ENCODE peak calls at places on chromosome X, in nine cellular contexts. S is GM23338, N is HepG2, U is GM12891, O is stomach, L is GM12892, D is spleen, R is HCT116, T is breast epithelium. E is an unnamed sample.

GRCh38 chrX:119753639-119754257 is 4.6 kb upstream of the SOWAHD start:
- DNase-seq in S (peak; percentile 76), N (peak; percentile 25), U (no peak), O (no peak), L (no peak), D (peak; percentile 32), R (peak; percentile 48), T (no peak), E (peak; percentile 32)

GRCh38 chrX:106906361-106906760 is 3.2 kb upstream of the RIPPLY1 start:
- DNase-seq in S (no peak), N (no peak), U (no peak), O (no peak), L (no peak), D (no peak), R (no peak), T (no peak), E (no peak)

GRCh38 chrX:46144566-46144965 is 400.7 kb downstream of the ZNF674 start:
- DNase-seq in S (no peak), N (no peak), U (no peak), O (no peak), L (no peak), D (no peak), R (no peak), T (no peak), E (no peak)

GRCh38 chrX:103396186-103396585 is 19.8 kb downstream of the BEX3 start:
- DNase-seq in S (no peak), N (no peak), U (no peak), O (no peak), L (no peak), D (no peak), R (no peak), T (no peak), E (no peak)

GRCh38 chrX:101220881-101221280 is 1.3 kb downstream of the DRP2 start:
- DNase-seq in S (no peak), N (no peak), U (no peak), O (no peak), L (no peak), D (no peak), R (no peak), T (no peak), E (peak; percentile 30)

GRCh38 chrX:45479196-45479834 is 278.6 kb upstream of the DIPK2B start:
- DNase-seq in S (no peak), N (no peak), U (no peak), O (no peak), L (no peak), D (no peak), R (peak; percentile 56), T (no peak), E (no peak)

GRCh38 chrX:113384628-113385027 is 544.0 kb upstream of the AMOT start:
- DNase-seq in S (no peak), N (no peak), U (no peak), O (no peak), L (no peak), D (no peak), R (no peak), T (no peak), E (no peak)

GRCh38 chrX:68941385-68941952 is 112.6 kb downstream of the EFNB1 start:
- DNase-seq in S (no peak), N (no peak), U (no peak), O (no peak), L (no peak), D (peak; percentile 51), R (no peak), T (no peak), E (peak; percentile 8)

GRCh38 chrX:42456301-42456700 is 321.7 kb downstream of the PPP1R2C start:
- DNase-seq in S (no peak), N (no peak), U (no peak), O (no peak), L (no peak), D (no peak), R (no peak), T (no peak), E (no peak)

GRCh38 chrX:77900688-77901087 is 1.4 kb downstream of the COX7B start:
- DNase-seq in S (no peak), N (no peak), U (no peak), O (no peak), L (no peak), D (no peak), R (no peak), T (no peak), E (no peak)

GRCh38 chrX:77899081-77899828 is at the start of gene COX7B:
- DNase-seq in S (peak; percentile 96), N (peak; percentile 96), U (peak; percentile 25), O (peak; percentile 64), L (peak; percentile 19), D (no peak), R (peak; percentile 94), T (peak; percentile 73), E (peak; percentile 75)

GRCh38 chrX:77893713-77894112 is 1.5 kb downstream of the MAGT1 start:
- DNase-seq in S (no peak), N (no peak), U (no peak), O (no peak), L (no peak), D (no peak), R (no peak), T (no peak), E (no peak)

GRCh38 chrX:77892887-77893286 is 2.3 kb downstream of the MAGT1 start:
- DNase-seq in S (no peak), N (no peak), U (no peak), O (no peak), L (no peak), D (no peak), R (no peak), T (no peak), E (no peak)

GRCh38 chrX:77894921-77895886 is at the start of gene MAGT1:
- DNase-seq in S (peak; percentile 95), N (peak; percentile 94), U (peak; percentile 36), O (peak; percentile 91), L (peak; percentile 45), D (peak; percentile 94), R (peak; percentile 92), T (peak; percentile 95), E (peak; percentile 93)
- TF ChIP-seq POLR2AphosphoS5 in S (peak; percentile 91), N (peak; percentile 81), U (peak; percentile 87), O (peak; percentile 80), L (peak; percentile 94), D (peak; percentile 98), R (peak; percentile 80), T (peak; percentile 85), E (peak; percentile 94)

DNA sequence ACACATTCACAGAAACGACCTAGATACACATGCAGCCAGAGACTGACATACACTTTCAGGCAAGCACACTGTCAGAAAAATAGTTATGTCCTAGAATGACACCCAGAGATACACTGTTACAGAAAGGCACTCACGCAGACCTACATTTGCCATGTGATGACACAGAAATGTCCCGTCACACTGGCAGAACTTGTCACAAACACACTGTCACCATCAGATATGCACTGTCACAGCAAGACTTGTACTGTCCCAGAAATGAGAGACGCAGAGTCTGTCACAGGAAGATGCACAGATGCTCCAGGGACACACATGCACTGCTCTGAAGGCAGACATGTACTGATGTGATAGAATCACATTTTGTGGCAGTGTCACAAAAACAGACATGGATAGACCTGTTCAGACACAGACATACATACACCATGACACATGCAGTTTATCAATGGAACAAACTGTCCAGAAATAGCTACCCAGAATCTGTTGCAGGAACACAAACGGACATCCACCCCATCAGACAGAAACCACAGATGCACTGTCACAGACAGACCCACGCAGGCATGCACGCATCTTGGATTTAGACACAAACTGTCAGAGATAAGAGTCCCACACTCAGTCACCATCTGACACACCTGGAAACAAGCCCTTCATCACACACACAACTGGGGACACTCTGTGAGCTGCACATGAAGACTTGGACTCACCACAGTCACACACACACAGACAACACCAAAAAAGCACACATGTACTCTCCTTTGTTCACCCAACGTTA is 1.3 kb upstream of the PIM2 start:
- DNase-seq in S (no peak), N (no peak), U (no peak), O (no peak), L (no peak), D (no peak), R (no peak), T (no peak), E (no peak)
- TF ChIP-seq POLR2AphosphoS5 in S (no peak), N (no peak), U (peak; percentile 34), O (no peak), L (peak; percentile 18), D (no peak), R (no peak), T (no peak), E (no peak)

GRCh38 chrX:130118396-130118795 is 8.1 kb upstream of the ELF4 start:
- DNase-seq in S (no peak), N (no peak), U (no peak), O (no peak), L (no peak), D (no peak), R (no peak), T (no peak), E (no peak)
- TF ChIP-seq POLR2AphosphoS5 in S (no peak), N (no peak), U (no peak), O (no peak), L (no peak), D (no peak), R (no peak), T (no peak), E (no peak)

DNA sequence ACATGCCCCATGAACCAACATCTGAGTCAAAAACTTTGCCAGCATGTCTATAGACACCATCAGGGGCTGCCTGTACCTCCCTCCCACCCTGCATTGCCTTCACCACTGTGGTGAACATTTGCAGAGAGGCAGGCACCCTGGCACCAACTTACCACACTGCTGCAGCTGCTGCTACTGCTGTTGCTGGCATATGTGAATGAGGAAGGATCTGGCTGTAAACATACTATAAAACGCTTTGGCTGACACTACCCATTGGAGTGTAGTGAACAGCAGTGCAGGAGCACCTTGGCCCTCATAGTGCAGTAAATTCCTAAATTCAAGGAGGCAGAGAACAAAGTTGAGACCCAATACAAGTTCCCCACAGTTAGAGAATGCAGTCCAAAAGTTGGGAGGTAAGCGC is 90.6 kb upstream of the SPIN4 start:
- DNase-seq in S (no peak), N (no peak), U (no peak), O (no peak), L (no peak), D (no peak), R (no peak), T (no peak), E (peak; percentile 13)
- TF ChIP-seq POLR2AphosphoS5 in S (no peak), N (no peak), U (no peak), O (no peak), L (no peak), D (no peak), R (no peak), T (no peak), E (no peak)